ENCODE peak calls at places on chromosomes 12 and 14, in nine cellular contexts. W is H1; Z is tibial nerve; C is activated CD4-positive, alpha-beta T cell treated with anti-CD3 and anti-CD28 coated beads for 24 hours; R is stimulated activated CD8-positive, alpha-beta memory T cell treated with anti-CD3 and anti-CD28 coated beads, Interleukin-15, amount 100 ng/mL, for 4 hours; T is activated naive CD4-positive, alpha-beta T cell treated with anti-CD3 and anti-CD28 coated beads for 36 hours; Y is cerebellum; K is DMS79; U is endothelial cell. I is an unnamed sample.

GRCh38 chr12:56993346-56993745 is 13.0 kb downstream of the ZBTB39 start:
- DNase-seq in K (no peak), C (no peak), R (no peak), W (no peak), T (no peak), Y (no peak), Z (no peak), U (no peak), I (no peak)

GRCh38 chr12:90015228-90015627 is 306.6 kb upstream of the ATP2B1 start:
- DNase-seq in T (no peak), W (no peak), R (no peak), C (no peak), Z (no peak), U (no peak), K (no peak), Y (no peak), I (no peak)

GRCh38 chr14:53432378-53432802 is 279.3 kb upstream of the DDHD1 start:
- DNase-seq in W (peak; percentile 21), Y (peak; percentile 22), R (no peak), Z (no peak), C (no peak), K (peak; percentile 9), U (peak; percentile 28), T (no peak), I (no peak)

GRCh38 chr12:117662620-117663395 is 301.4 kb upstream of the NOS1 start:
- DNase-seq in R (no peak), T (no peak), K (no peak), W (no peak), U (no peak), Y (no peak), Z (no peak), C (no peak), I (no peak)

GRCh38 chr14:56378474-56378873 is 201.1 kb upstream of the TMEM260 start:
- DNase-seq in W (no peak), U (no peak), T (no peak), Z (no peak), C (no peak), R (no peak), Y (no peak), K (no peak), I (no peak)

GRCh38 chr12:6821674-6822433 is at the start of gene GPR162:
- DNase-seq in Y (peak; percentile 86), R (no peak), C (no peak), W (no peak), T (peak; percentile 27), Z (no peak), K (peak; percentile 72), U (peak; percentile 45), I (peak; percentile 48)

GRCh38 chr12:68446896-68447806 is 115.0 kb upstream of the MDM1 start:
- DNase-seq in Z (no peak), K (no peak), W (no peak), U (no peak), C (no peak), Y (no peak), T (peak; percentile 28), R (no peak), I (no peak)

GRCh38 chr14:54686219-54686870 is 119.4 kb downstream of the SAMD4A start:
- DNase-seq in W (no peak), C (no peak), K (no peak), Z (peak; percentile 71), Y (no peak), U (no peak), R (no peak), T (no peak), I (no peak)

GRCh38 chr14:92352158-92352985 is 29.4 kb downstream of the SLC24A4 start:
- DNase-seq in T (peak; percentile 70), Z (no peak), U (peak; percentile 28), R (no peak), K (no peak), C (peak; percentile 11), W (peak; percentile 10), Y (no peak), I (no peak)

GRCh38 chr14:23078692-23079116 is 16.2 kb downstream of the ACIN1 start:
- DNase-seq in T (no peak), K (no peak), Z (peak; percentile 85), C (no peak), W (no peak), Y (no peak), R (no peak), U (no peak), I (no peak)

GRCh38 chr12:119020377-119021360 is 39.3 kb downstream of the SRRM4 start:
- DNase-seq in Z (no peak), C (no peak), R (no peak), U (peak; percentile 49), T (peak; percentile 40), W (peak; percentile 54), Y (peak; percentile 62), K (no peak), I (no peak)

GRCh38 chr12:68106160-68106559 is 53.4 kb downstream of the IFNG start:
- DNase-seq in U (no peak), C (no peak), T (no peak), R (no peak), Z (no peak), K (no peak), W (no peak), Y (no peak), I (no peak)

GRCh38 chr12:61846805-61847204 is 413.4 kb upstream of the USP15 start:
- DNase-seq in Y (no peak), R (no peak), W (no peak), U (no peak), C (no peak), K (no peak), T (no peak), Z (no peak), I (no peak)

GRCh38 chr14:56821807-56822615 is 11.7 kb upstream of the OTX2 start:
- DNase-seq in K (no peak), R (no peak), W (no peak), Z (no peak), C (no peak), Y (no peak), U (no peak), T (no peak), I (no peak)

GRCh38 chr12:121089031-121089812 is 43.5 kb upstream of the P2RX7 start:
- DNase-seq in R (no peak), T (no peak), C (no peak), K (no peak), W (no peak), U (no peak), Y (no peak), Z (no peak), I (no peak)

GRCh38 chr12:108729612-108730336 is 1.5 kb downstream of the CORO1C start:
- DNase-seq in T (no peak), W (no peak), Y (no peak), K (no peak), C (no peak), U (no peak), Z (no peak), R (no peak), I (no peak)

GRCh38 chr12:41286426-41286825 is 98.3 kb downstream of the PDZRN4 start:
- DNase-seq in T (no peak), K (no peak), C (no peak), Y (no peak), W (no peak), U (no peak), Z (no peak), R (no peak), I (peak; percentile 7)

GRCh38 chr12:111454311-111454710 is 48.6 kb downstream of the SH2B3 start:
- DNase-seq in K (no peak), U (no peak), T (no peak), C (no peak), Y (no peak), W (no peak), Z (no peak), R (no peak), I (no peak)

GRCh38 chr14:59187802-59188460 is 536 bp upstream of the DAAM1 start:
- DNase-seq in R (no peak), Z (peak; percentile 24), W (no peak), T (peak; percentile 47), Y (no peak), C (no peak), K (peak; percentile 60), U (peak; percentile 35), I (peak; percentile 21)

GRCh38 chr14:32711103-32711680 is 227.5 kb upstream of the NPAS3 start:
- DNase-seq in K (peak; percentile 35), Z (peak; percentile 61), R (no peak), W (no peak), U (peak; percentile 42), Y (no peak), C (no peak), T (peak; percentile 32), I (peak; percentile 27)

GRCh38 chr14:24952851-24953666 is 96.9 kb downstream of the STXBP6 start:
- DNase-seq in K (no peak), W (no peak), U (peak; percentile 30), R (no peak), Y (no peak), C (no peak), Z (no peak), T (no peak), I (no peak)

GRCh38 chr14:94539181-94539580 is 22.1 kb upstream of the SERPINA4 start:
- DNase-seq in K (no peak), W (no peak), R (no peak), U (no peak), Y (no peak), C (no peak), T (no peak), Z (no peak), I (no peak)

GRCh38 chr14:97100306-97100705 is 303.1 kb downstream of the VRK1 start:
- DNase-seq in Y (no peak), R (no peak), C (no peak), T (no peak), Z (no peak), U (no peak), W (no peak), K (no peak), I (no peak)

GRCh38 chr12:26239508-26240328 is 44.3 kb downstream of the SSPN start:
- DNase-seq in W (no peak), C (no peak), Y (peak; percentile 44), K (no peak), Z (peak; percentile 85), R (no peak), T (no peak), U (no peak), I (peak; percentile 63)

GRCh38 chr12:89085421-89085820 is 266.9 kb downstream of the DUSP6 start:
- DNase-seq in U (no peak), K (no peak), Z (no peak), R (no peak), C (no peak), Y (no peak), T (no peak), W (no peak), I (no peak)